ENCODE peak calls at places on chromosomes 1 and 21, in five cellular contexts. E is astrocyte of the spinal cord, H is BJ, X is sigmoid colon, W is Panc1. U is an unnamed sample.

GRCh38 chr1:203122159-203122558 is 5.4 kb upstream of the ADORA1 start:
- DNase-seq in X (peak), W (no peak), E (no peak), H (no peak), U (peak)

GRCh38 chr1:53495608-53496345 is 36.6 kb downstream of the DMRTB1 start:
- DNase-seq in W (no peak), X (no peak), E (no peak), H (no peak), U (no peak)

GRCh38 chr1:246579818-246580217 is 13.6 kb downstream of the CNST start:
- DNase-seq in E (no peak), W (no peak), H (no peak), X (no peak), U (no peak)

GRCh38 chr1:3018576-3018975 is 2.7 kb upstream of the ACTRT2 start:
- DNase-seq in X (peak), H (no peak), W (no peak), E (no peak), U (no peak)

GRCh38 chr1:90045853-90046563 is 51.1 kb downstream of the ZNF326 start:
- DNase-seq in X (no peak), W (peak), E (peak), H (no peak), U (no peak)

GRCh38 chr1:54615531-54616245 is 7.6 kb downstream of the FAM151A start:
- DNase-seq in X (peak), H (no peak), W (no peak), E (no peak), U (peak)

GRCh38 chr21:45863751-45864150 is 117.8 kb upstream of the COL6A1 start:
- DNase-seq in X (no peak), E (no peak), W (no peak), H (no peak), U (peak)

GRCh38 chr1:208158640-208159541 is 85.3 kb downstream of the PLXNA2 start:
- DNase-seq in W (no peak), X (peak), H (no peak), E (peak), U (no peak)

GRCh38 chr1:222252788-222253187 is 295.1 kb downstream of the HHIPL2 start:
- DNase-seq in X (no peak), E (no peak), W (no peak), H (no peak), U (no peak)

DNA sequence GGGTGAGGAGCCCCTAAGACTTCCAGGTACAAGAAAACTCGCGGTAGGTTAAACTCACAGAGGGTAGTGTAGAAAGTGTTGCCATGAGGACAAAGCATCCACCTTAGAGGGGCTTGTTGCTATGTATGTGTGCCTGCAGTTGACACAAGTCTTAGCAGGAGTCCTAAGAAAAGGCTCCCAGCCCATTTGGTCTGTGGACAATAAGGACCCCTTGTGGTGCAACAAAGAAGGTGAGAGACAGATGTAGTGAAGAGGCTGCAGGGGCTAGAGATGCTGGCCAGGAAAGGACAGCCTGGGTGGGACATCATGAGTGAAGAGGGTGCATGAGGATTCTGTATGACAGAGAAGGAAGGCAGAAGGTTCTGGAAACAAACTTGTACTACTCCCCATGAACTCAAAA is 36.3 kb upstream of the IL10 start:
- DNase-seq in E (peak), H (no peak), X (no peak), W (peak), U (no peak)
- TF ChIP-seq CTCF in E (peak), H (peak), X (peak), W (no peak), U (no peak)

GRCh38 chr1:27600500-27601175 is 3.3 kb downstream of the AHDC1 start:
- DNase-seq in H (no peak), E (no peak), X (no peak), W (no peak), U (no peak)
- H3K4me3 ChIP-seq in H (no peak), E (no peak), X (no peak), W (no peak), U (peak)

DNA sequence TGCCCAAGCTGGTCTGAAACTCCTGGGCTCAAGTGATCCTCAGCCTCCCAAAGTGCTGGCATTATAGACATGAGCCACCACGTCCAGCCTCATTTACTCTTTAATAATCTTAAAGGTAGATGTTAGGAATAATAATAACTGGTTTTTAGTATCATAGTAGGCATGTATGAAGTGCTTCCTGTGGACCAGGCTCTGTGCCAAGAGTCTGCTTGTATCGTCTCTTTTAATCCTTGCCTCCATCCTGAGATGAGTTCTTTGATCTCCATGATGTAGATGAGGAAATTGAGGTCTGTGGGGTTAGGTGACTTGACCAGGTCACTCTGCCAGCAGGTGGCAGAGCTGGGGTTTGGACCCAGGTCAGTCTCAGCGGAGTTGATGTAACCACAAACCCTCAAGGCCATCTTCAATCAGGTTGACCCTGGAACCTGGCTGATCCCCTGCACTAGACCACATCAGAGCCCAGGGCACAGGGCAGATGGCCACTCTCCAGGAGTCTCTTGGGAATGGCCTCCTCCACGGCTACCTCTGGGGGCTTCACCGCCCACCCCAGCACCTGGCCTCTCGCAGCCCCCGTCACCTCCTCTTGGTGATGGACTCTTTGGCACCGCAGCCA is 11.3 kb downstream of the EFHD2 start:
- DNase-seq in H (no peak), E (no peak), X (no peak), W (no peak), U (no peak)
- TF ChIP-seq CTCF in H (no peak), E (no peak), X (no peak), W (no peak), U (no peak)

GRCh38 chr1:20343937-20344302 is 53.2 kb downstream of the VWA5B1 start:
- DNase-seq in W (no peak), E (no peak), X (no peak), H (no peak), U (no peak)

GRCh38 chr1:20344738-20345137 is 54.1 kb downstream of the VWA5B1 start:
- DNase-seq in W (no peak), H (no peak), E (no peak), X (no peak), U (no peak)

GRCh38 chr1:20339811-20340457 is 49.3 kb downstream of the VWA5B1 start:
- DNase-seq in E (no peak), X (no peak), W (no peak), H (no peak), U (no peak)

GRCh38 chr1:20343149-20343936 is 52.7 kb downstream of the VWA5B1 start:
- DNase-seq in W (no peak), E (no peak), H (no peak), X (no peak), U (no peak)

DNA sequence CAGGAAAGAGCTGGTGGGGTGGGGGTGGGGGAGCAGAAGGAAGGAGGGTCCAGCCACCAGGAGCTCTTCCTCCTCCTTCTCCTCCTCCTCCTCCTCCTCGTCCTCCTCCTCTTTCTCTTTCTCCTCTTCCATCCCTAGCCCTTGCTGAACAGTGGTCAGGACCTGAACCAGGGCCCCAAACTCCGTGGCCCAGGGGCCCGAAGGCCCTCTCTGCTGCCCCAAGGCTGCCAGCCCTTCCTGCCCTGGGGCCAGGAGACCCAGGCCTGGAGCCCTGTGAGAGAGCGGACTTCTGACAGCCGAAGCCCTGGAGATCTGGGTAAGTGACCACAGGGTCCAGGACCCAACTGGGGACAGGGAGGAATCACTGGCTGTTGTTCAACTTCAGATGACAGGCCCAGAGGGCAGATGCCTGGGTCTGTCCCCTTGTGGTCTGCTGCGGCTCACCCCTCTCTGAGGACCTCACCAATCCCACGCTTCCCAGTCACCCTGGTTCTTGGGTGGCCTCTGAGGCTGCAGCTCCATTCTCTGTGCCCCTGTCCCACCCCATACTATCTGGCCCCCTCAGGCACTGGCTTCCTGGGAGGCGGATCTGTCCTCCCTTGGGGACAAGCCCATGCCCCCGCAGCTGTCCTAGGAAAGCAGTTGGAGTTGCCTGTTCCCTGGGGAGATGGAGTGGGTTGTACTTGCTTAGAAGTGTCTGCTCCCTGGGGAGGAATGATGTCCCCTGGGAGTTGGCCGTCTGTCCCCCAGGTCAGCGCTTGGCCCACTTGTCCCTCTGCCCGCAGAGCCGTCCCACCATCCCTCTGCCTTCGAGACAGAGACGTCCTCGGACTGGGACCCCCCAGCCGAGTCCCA is 51.8 kb downstream of the VWA5B1 start:
- DNase-seq in X (no peak), H (no peak), E (no peak), W (no peak), U (no peak)
- H3K4me3 ChIP-seq in X (no peak), H (no peak), E (no peak), W (no peak), U (peak)

U was measured in coronary artery.